ENCODE peak calls at places on chromosomes 6 and 20, in nine cellular contexts. A, C, G, F, Z, R, B, W and O are unnamed samples. For H3K9me3, the result is how much of the 10 kb centered on the place peaks cover.

GRCh38 chr20:13996265-13996664 is 949 bp downstream of the MACROD2 start:
- DNase-seq in Z (no peak), C (no peak), W (no peak), R (no peak), F (no peak), B (no peak), A (no peak), G (no peak), O (no peak)

GRCh38 chr20:22216984-22217383 is 367.4 kb downstream of the FOXA2 start:
- DNase-seq in A (no peak), G (no peak), F (no peak), W (no peak), B (no peak), Z (no peak), R (no peak), C (no peak), O (no peak)

GRCh38 chr20:52191132-52191435 is 495 bp downstream of the ZFP64 start:
- DNase-seq in C (no peak), F (no peak), Z (no peak), B (no peak), W (no peak), A (no peak), R (no peak), G (no peak), O (no peak)

GRCh38 chr20:5001174-5002076 is at the start of gene SLC23A2:
- DNase-seq in R (peak), G (peak), F (no peak), Z (peak), W (peak), B (peak), C (peak), A (peak), O (peak)

GRCh38 chr6:30942338-30943060 is 1.7 kb downstream of the MUCL3 start:
- DNase-seq in A (no peak), F (peak), W (peak), C (peak), Z (peak), G (peak), R (peak), B (peak), O (peak)

GRCh38 chr20:22768779-22769178 is 184.4 kb upstream of the FOXA2 start:
- DNase-seq in F (no peak), R (no peak), W (no peak), C (peak), G (peak), A (no peak), B (no peak), Z (no peak), O (no peak)

GRCh38 chr6:95658896-95659295 is 81.6 kb downstream of the MANEA start:
- DNase-seq in Z (no peak), G (no peak), A (no peak), C (no peak), R (no peak), W (no peak), B (no peak), F (no peak), O (no peak)

GRCh38 chr6:82971877-82972460 is 93.7 kb downstream of the UBE3D start:
- DNase-seq in F (no peak), C (no peak), R (no peak), Z (no peak), W (no peak), G (no peak), B (no peak), A (no peak), O (no peak)

GRCh38 chr6:94462231-94462630 is 1042.9 kb upstream of the EPHA7 start:
- DNase-seq in F (no peak), Z (no peak), R (no peak), W (no peak), A (no peak), C (no peak), G (no peak), B (no peak), O (no peak)

GRCh38 chr6:140073456-140073855 is 699.0 kb upstream of the CITED2 start:
- DNase-seq in A (no peak), F (no peak), C (no peak), B (no peak), R (no peak), G (peak), W (no peak), Z (no peak), O (no peak)

GRCh38 chr6:82963527-82963926 is 102.1 kb downstream of the UBE3D start:
- DNase-seq in F (no peak), G (no peak), B (no peak), R (no peak), W (no peak), C (peak), A (no peak), Z (no peak), O (no peak)

GRCh38 chr6:126181173-126181741 is 158.7 kb upstream of the CENPW start:
- DNase-seq in G (no peak), F (no peak), R (no peak), C (no peak), A (no peak), Z (no peak), B (no peak), W (no peak), O (no peak)

GRCh38 chr20:7291946-7292345 is 524.5 kb downstream of the BMP2 start:
- DNase-seq in B (no peak), G (no peak), F (no peak), Z (no peak), A (no peak), C (no peak), W (no peak), R (peak), O (no peak)

GRCh38 chr6:33812669-33813068 is 8.9 kb upstream of the MLN start:
- DNase-seq in C (peak), W (peak), B (no peak), Z (no peak), G (peak), F (no peak), A (no peak), R (peak), O (no peak)

DNA sequence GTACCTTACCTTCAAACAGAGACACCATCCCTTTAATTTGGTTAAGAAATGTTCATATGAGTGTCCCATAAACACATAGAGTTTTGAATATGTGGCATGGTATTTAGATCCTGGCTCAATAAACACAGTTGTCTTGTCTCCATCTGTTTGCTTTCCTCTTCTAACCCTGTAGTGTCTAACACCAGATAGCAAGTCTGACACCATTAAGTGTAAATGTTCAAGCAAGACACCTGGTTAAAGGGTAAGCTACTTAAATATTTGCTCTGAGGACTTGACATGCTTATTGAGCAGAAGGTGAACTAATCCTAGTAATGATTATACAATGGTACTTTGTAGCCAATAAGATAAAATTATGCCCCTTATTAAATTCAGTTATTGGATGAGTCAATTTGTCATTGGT is 26.8 kb upstream of the GOPC start:
- DNase-seq in B (no peak), A (no peak), R (no peak), C (no peak), F (no peak), G (no peak), Z (no peak), W (no peak), O (no peak)
- H3K9me3 ChIP-seq in B (under half), A (under half), R (under half), C (under half), F (under half), G (under half), Z (under half), W (under half), O (under half)

DNA sequence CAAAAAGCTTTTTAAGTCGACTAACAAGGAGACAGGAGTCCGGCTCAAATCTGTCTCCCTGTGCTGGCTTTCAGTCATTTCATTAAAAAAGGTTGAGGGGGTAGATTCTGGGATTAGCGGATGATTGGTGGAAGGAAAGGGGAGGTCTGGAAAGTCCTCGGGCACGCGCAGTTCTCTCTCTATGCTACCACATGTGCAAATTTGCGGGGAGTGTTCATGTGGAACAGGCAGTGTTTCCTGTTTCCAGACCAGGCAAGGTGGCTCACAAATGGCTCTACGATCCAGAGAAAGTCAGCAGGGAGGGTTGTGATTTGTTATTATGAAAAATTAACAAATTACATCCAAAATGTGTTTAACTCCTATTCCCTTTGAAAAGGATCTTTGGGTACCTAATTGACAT is 89.0 kb upstream of the TOX2 start:
- DNase-seq in Z (no peak), R (no peak), A (no peak), F (no peak), W (no peak), G (no peak), B (no peak), C (no peak), O (peak)
- H3K9me3 ChIP-seq in Z (under half), R (under half), A (under half), F (under half), W (under half), G (under half), B (under half), C (under half), O (under half)

DNA sequence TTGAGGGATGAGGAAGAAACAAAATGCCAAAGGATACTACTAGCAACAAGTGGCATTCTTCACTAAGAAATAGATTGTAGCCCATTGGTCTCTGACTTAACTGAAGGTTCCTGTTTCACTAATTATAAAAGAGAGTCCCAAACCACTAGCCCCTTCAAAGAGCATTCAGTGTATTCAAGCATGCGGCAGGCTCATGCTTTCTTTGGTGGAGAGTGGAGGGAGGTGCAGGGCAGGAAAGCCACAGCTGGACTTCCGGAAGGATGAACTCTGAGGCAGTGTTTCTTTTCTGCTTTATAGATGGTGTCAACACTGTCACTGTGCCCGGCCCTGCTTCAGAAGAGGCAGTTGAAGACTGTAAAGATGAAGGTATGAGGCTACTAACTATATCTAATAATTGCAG is 636.1 kb downstream of the KIF16B start:
- DNase-seq in R (no peak), A (no peak), F (no peak), G (no peak), W (no peak), C (no peak), B (no peak), Z (no peak), O (no peak)
- H3K9me3 ChIP-seq in R (under half), A (under half), F (under half), G (under half), W (under half), C (under half), B (under half), Z (under half), O (under half)

GRCh38 chr20:31256959-31257358 is 505 bp upstream of the DEFB115 start:
- DNase-seq in F (no peak), W (no peak), G (no peak), C (no peak), Z (no peak), R (no peak), A (no peak), B (no peak), O (no peak)
- H3K9me3 ChIP-seq in F (under half), W (under half), G (under half), C (under half), Z (under half), R (under half), A (under half), B (under half), O (under half)

GRCh38 chr6:133971861-133972260 is 18.8 kb downstream of the TBPL1 start:
- DNase-seq in F (no peak), W (no peak), R (no peak), C (no peak), G (no peak), Z (no peak), A (no peak), B (no peak), O (no peak)

GRCh38 chr6:133966654-133967300 is 13.8 kb downstream of the TBPL1 start:
- DNase-seq in W (no peak), F (no peak), A (no peak), Z (no peak), G (no peak), R (no peak), C (no peak), B (no peak), O (no peak)

GRCh38 chr6:133965817-133966360 is 12.9 kb downstream of the TBPL1 start:
- DNase-seq in Z (no peak), G (no peak), B (no peak), A (no peak), F (no peak), R (no peak), C (no peak), W (no peak), O (no peak)

GRCh38 chr6:133972388-133972787 is 19.4 kb downstream of the TBPL1 start:
- DNase-seq in C (no peak), W (no peak), B (no peak), A (no peak), R (no peak), G (no peak), Z (no peak), F (no peak), O (no peak)

DNA sequence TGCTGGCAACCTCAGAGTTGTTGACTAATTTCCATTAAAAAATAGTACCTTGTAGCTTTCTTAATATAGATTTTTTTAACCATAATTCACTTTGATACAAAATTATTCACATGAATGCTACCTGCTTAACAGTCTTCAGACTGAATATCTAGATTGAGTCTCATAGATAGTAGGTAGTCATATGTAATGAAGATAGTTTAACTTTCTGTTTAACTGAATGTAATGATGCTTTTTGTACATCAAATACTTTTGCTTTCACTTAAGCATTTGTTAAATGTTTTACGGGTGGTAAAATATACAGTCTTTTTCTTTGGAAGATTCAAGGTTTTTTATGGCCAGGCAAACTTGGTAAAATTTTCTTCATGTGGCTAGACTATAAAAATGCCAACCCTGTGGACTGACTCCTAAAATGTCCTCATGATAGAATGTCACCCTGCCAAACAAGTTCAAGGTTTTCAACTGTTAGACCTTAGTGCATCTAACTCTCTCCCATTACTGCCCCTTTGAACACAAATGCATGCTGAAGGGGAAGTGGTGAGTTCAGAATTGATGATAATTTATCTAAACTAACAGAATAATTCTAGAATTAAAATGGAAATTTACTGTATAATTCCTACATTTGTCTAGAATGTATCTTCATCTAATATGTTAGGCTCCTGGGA is 16.4 kb downstream of the TBPL1 start:
- DNase-seq in A (no peak), C (no peak), G (no peak), W (no peak), F (no peak), B (no peak), Z (no peak), R (no peak), O (no peak)
- H3K9me3 ChIP-seq in A (under half), C (under half), G (under half), W (under half), F (under half), B (under half), Z (under half), R (under half), O (under half)

GRCh38 chr20:29123861-29124260 is 2133.6 kb upstream of the DEFB115 start:
- DNase-seq in R (no peak), B (no peak), W (no peak), A (no peak), G (no peak), Z (no peak), F (no peak), C (no peak), O (no peak)
- H3K9me3 ChIP-seq in R (under half), B (under half), W (under half), A (under half), G (under half), Z (under half), F (under half), C (under half), O (under half)

DNA sequence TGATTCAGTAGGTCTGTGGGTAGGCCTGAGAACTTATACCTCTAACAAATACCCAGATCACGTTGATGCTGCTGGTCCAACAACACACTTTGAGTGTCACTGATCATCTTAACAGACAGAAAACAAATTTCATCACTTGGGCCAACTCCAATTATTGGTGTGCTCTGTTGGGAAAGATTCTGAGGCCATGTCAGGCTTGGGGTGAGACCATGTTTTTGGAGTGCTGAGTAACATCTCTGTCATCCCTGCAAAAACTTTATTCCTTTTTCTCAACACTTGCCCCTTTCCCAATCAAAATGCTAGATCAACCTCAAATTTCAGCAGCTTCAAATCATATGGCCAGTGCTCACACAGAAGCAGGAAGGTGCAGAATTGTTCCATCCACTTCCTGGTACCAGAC is 108.8 kb upstream of the TENT5A start:
- DNase-seq in Z (no peak), B (no peak), F (no peak), R (no peak), W (no peak), G (no peak), A (no peak), C (no peak), O (no peak)
- H3K9me3 ChIP-seq in Z (under half), B (under half), F (under half), R (under half), W (under half), G (under half), A (under half), C (under half), O (under half)

DNA sequence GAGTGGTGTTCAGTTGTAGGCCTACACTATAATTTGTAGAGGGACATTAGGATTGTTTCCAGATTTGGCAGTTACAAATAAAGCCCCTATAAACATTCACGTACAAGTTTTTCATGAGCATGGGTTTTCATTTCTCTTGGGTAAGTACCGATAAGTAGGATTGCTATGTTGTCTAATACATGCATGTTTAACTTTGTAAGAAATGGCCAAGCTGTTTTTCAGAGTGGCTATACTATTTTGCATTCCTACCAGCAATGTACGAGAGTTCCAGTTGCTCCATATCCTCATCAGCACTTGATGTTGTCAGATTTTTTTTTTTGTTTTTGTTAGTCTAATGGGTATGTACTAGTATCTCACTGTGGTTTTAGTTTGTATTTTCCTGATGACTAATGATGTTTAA is 11.2 kb upstream of the APCDD1L start:
- DNase-seq in W (no peak), A (no peak), Z (no peak), C (no peak), F (no peak), R (no peak), G (no peak), B (no peak), O (no peak)
- H3K9me3 ChIP-seq in W (under half), A (under half), Z (under half), C (half or more), F (under half), R (under half), G (under half), B (under half), O (under half)

GRCh38 chr6:88074791-88075190 is 27.1 kb downstream of the SPACA1 start:
- DNase-seq in R (no peak), F (no peak), C (no peak), G (no peak), B (no peak), W (no peak), A (no peak), Z (no peak), O (no peak)
- H3K9me3 ChIP-seq in R (under half), F (under half), C (under half), G (under half), B (under half), W (under half), A (under half), Z (under half), O (under half)